ENCODE peak calls at places on chromosomes 3 and 15, in six cellular contexts. V, Q, T, A, N and Z are unnamed samples.

GRCh38 chr3:174758943-174759342 is 100.2 kb upstream of the NAALADL2 start:
- DNase-seq in V (no peak), Q (no peak), T (no peak), A (no peak), N (no peak), Z (no peak)

GRCh38 chr3:126259411-126260391 is 79.3 kb upstream of the ALDH1L1 start:
- DNase-seq in V (peak), Q (peak), T (no peak), A (peak), N (no peak), Z (no peak)

GRCh38 chr3:195809796-195810454 is 1.8 kb downstream of the MUC4 start:
- DNase-seq in V (no peak), Q (no peak), T (peak), A (no peak), N (no peak), Z (no peak)

GRCh38 chr3:126181398-126181725 is 976 bp upstream of the ALDH1L1 start:
- DNase-seq in V (no peak), Q (no peak), T (no peak), A (no peak), N (no peak), Z (no peak)

GRCh38 chr15:77714555-77714954 is 81.8 kb upstream of the LINGO1 start:
- DNase-seq in V (no peak), Q (no peak), T (no peak), A (no peak), N (no peak), Z (no peak)

GRCh38 chr3:114035896-114036295 is 20.4 kb downstream of the CCDC191 start:
- DNase-seq in V (no peak), Q (no peak), T (no peak), A (no peak), N (no peak), Z (no peak)

GRCh38 chr15:89963301-89964288 is 37.5 kb upstream of the ZNF710 start:
- DNase-seq in V (no peak), Q (no peak), T (peak), A (no peak), N (no peak), Z (no peak)

GRCh38 chr15:93035953-93036810 is 52.8 kb downstream of the RGMA start:
- DNase-seq in V (peak), Q (peak), T (peak), A (no peak), N (no peak), Z (peak)

GRCh38 chr3:39362812-39363211 is 20.4 kb upstream of the SLC25A38 start:
- DNase-seq in V (no peak), Q (no peak), T (no peak), A (no peak), N (no peak), Z (no peak)

GRCh38 chr3:16464499-16465150 is 48.9 kb downstream of the RFTN1 start:
- DNase-seq in V (no peak), Q (no peak), T (no peak), A (no peak), N (no peak), Z (no peak)

GRCh38 chr15:88894348-88894818 is 961 bp downstream of the HAPLN3 start:
- DNase-seq in V (peak), Q (peak), T (peak), A (peak), N (peak), Z (peak)

GRCh38 chr3:12708584-12709192 is 44.8 kb upstream of the RAF1 start:
- DNase-seq in V (no peak), Q (peak), T (no peak), A (peak), N (no peak), Z (no peak)

GRCh38 chr3:159443266-159443665 is 545.4 kb upstream of the IL12A start:
- DNase-seq in V (no peak), Q (no peak), T (no peak), A (no peak), N (no peak), Z (no peak)

GRCh38 chr3:105860649-105861048 is 8.2 kb downstream of the CBLB start:
- DNase-seq in V (no peak), Q (no peak), T (no peak), A (no peak), N (no peak), Z (no peak)

GRCh38 chr3:54146383-54147239 is 24.3 kb downstream of the CACNA2D3 start:
- DNase-seq in V (peak), Q (peak), T (no peak), A (peak), N (no peak), Z (no peak)

GRCh38 chr15:47443839-47444238 is 273.5 kb upstream of the SEMA6D start:
- DNase-seq in V (no peak), Q (peak), T (no peak), A (no peak), N (no peak), Z (no peak)

GRCh38 chr3:71495708-71496472 is 87.6 kb downstream of the FOXP1 start:
- DNase-seq in V (peak), Q (peak), T (no peak), A (no peak), N (no peak), Z (peak)